ENCODE peak calls at places on chromosomes 3 and 15, in eight cellular contexts. One of them, this sample, is unnamed.

GRCh38 chr3:28575748-28576589 is 227.3 kb upstream of the AZI2 start:
- DNase-seq in immature natural killer cell: no peak
- DNase-seq in hepatic stellate cell: peak
- DNase-seq in GM20000: peak
- DNase-seq in GM19239: no peak
- DNase-seq in frontal cortex: peak
- DNase-seq in lung microvascular endothelial cell: no peak
- DNase-seq in stimulated activated CD8-positive, alpha-beta memory T cell treated with anti-CD3 and anti-CD28 coated beads, Interleukin-4, amount 100 ng/mL, for 48 hours: no peak
- DNase-seq in this sample: no peak

GRCh38 chr3:16033889-16034687 is 140.4 kb upstream of the GALNT15 start:
- DNase-seq in immature natural killer cell: no peak
- DNase-seq in hepatic stellate cell: peak
- DNase-seq in GM20000: no peak
- DNase-seq in GM19239: no peak
- DNase-seq in frontal cortex: no peak
- DNase-seq in lung microvascular endothelial cell: no peak
- DNase-seq in stimulated activated CD8-positive, alpha-beta memory T cell treated with anti-CD3 and anti-CD28 coated beads, Interleukin-4, amount 100 ng/mL, for 48 hours: no peak
- DNase-seq in this sample: no peak

GRCh38 chr3:112302881-112303761 is 9.1 kb upstream of the SLC9C1 start:
- DNase-seq in immature natural killer cell: no peak
- DNase-seq in hepatic stellate cell: no peak
- DNase-seq in GM20000: peak
- DNase-seq in GM19239: no peak
- DNase-seq in frontal cortex: no peak
- DNase-seq in lung microvascular endothelial cell: peak
- DNase-seq in stimulated activated CD8-positive, alpha-beta memory T cell treated with anti-CD3 and anti-CD28 coated beads, Interleukin-4, amount 100 ng/mL, for 48 hours: no peak
- DNase-seq in this sample: peak

GRCh38 chr15:78909791-78910228 is 35.0 kb downstream of the CTSH start:
- DNase-seq in immature natural killer cell: peak
- DNase-seq in hepatic stellate cell: no peak
- DNase-seq in GM20000: no peak
- DNase-seq in GM19239: no peak
- DNase-seq in frontal cortex: peak
- DNase-seq in lung microvascular endothelial cell: peak
- DNase-seq in stimulated activated CD8-positive, alpha-beta memory T cell treated with anti-CD3 and anti-CD28 coated beads, Interleukin-4, amount 100 ng/mL, for 48 hours: peak
- DNase-seq in this sample: peak

GRCh38 chr3:41329881-41330280 is 130.6 kb downstream of the CTNNB1 start:
- DNase-seq in immature natural killer cell: no peak
- DNase-seq in hepatic stellate cell: no peak
- DNase-seq in GM20000: no peak
- DNase-seq in GM19239: no peak
- DNase-seq in frontal cortex: no peak
- DNase-seq in lung microvascular endothelial cell: no peak
- DNase-seq in stimulated activated CD8-positive, alpha-beta memory T cell treated with anti-CD3 and anti-CD28 coated beads, Interleukin-4, amount 100 ng/mL, for 48 hours: no peak
- DNase-seq in this sample: no peak

GRCh38 chr15:85707519-85708338 is 87.0 kb downstream of the KLHL25 start:
- DNase-seq in immature natural killer cell: peak
- DNase-seq in hepatic stellate cell: peak
- DNase-seq in GM20000: no peak
- DNase-seq in GM19239: no peak
- DNase-seq in frontal cortex: no peak
- DNase-seq in lung microvascular endothelial cell: peak
- DNase-seq in stimulated activated CD8-positive, alpha-beta memory T cell treated with anti-CD3 and anti-CD28 coated beads, Interleukin-4, amount 100 ng/mL, for 48 hours: no peak
- DNase-seq in this sample: no peak

GRCh38 chr15:55319537-55320325 is 709 bp downstream of the PIGB start:
- DNase-seq in immature natural killer cell: no peak
- DNase-seq in hepatic stellate cell: peak
- DNase-seq in GM20000: peak
- DNase-seq in GM19239: peak
- DNase-seq in frontal cortex: no peak
- DNase-seq in lung microvascular endothelial cell: no peak
- DNase-seq in stimulated activated CD8-positive, alpha-beta memory T cell treated with anti-CD3 and anti-CD28 coated beads, Interleukin-4, amount 100 ng/mL, for 48 hours: no peak
- DNase-seq in this sample: no peak

GRCh38 chr3:55091381-55092225 is 163.7 kb upstream of the LRTM1 start:
- DNase-seq in immature natural killer cell: no peak
- DNase-seq in hepatic stellate cell: no peak
- DNase-seq in GM20000: no peak
- DNase-seq in GM19239: no peak
- DNase-seq in frontal cortex: no peak
- DNase-seq in lung microvascular endothelial cell: no peak
- DNase-seq in stimulated activated CD8-positive, alpha-beta memory T cell treated with anti-CD3 and anti-CD28 coated beads, Interleukin-4, amount 100 ng/mL, for 48 hours: no peak
- DNase-seq in this sample: no peak

GRCh38 chr3:97742036-97742435 is 22.5 kb upstream of the ARL6 start:
- DNase-seq in immature natural killer cell: no peak
- DNase-seq in hepatic stellate cell: no peak
- DNase-seq in GM20000: no peak
- DNase-seq in GM19239: no peak
- DNase-seq in frontal cortex: no peak
- DNase-seq in lung microvascular endothelial cell: no peak
- DNase-seq in stimulated activated CD8-positive, alpha-beta memory T cell treated with anti-CD3 and anti-CD28 coated beads, Interleukin-4, amount 100 ng/mL, for 48 hours: no peak
- DNase-seq in this sample: no peak

GRCh38 chr3:52346623-52347530 is 30.8 kb downstream of the DNAH1 start:
- DNase-seq in immature natural killer cell: no peak
- DNase-seq in hepatic stellate cell: peak
- DNase-seq in GM20000: no peak
- DNase-seq in GM19239: no peak
- DNase-seq in frontal cortex: no peak
- DNase-seq in lung microvascular endothelial cell: no peak
- DNase-seq in stimulated activated CD8-positive, alpha-beta memory T cell treated with anti-CD3 and anti-CD28 coated beads, Interleukin-4, amount 100 ng/mL, for 48 hours: no peak
- DNase-seq in this sample: no peak

GRCh38 chr15:69469467-69470191 is 17.0 kb downstream of the RPLP1 start:
- DNase-seq in immature natural killer cell: no peak
- DNase-seq in hepatic stellate cell: no peak
- DNase-seq in GM20000: no peak
- DNase-seq in GM19239: no peak
- DNase-seq in frontal cortex: no peak
- DNase-seq in lung microvascular endothelial cell: no peak
- DNase-seq in stimulated activated CD8-positive, alpha-beta memory T cell treated with anti-CD3 and anti-CD28 coated beads, Interleukin-4, amount 100 ng/mL, for 48 hours: no peak
- DNase-seq in this sample: no peak

GRCh38 chr3:160374472-160374871 is 24.6 kb downstream of the IFT80 start:
- DNase-seq in immature natural killer cell: no peak
- DNase-seq in hepatic stellate cell: no peak
- DNase-seq in GM20000: no peak
- DNase-seq in GM19239: no peak
- DNase-seq in frontal cortex: no peak
- DNase-seq in lung microvascular endothelial cell: no peak
- DNase-seq in stimulated activated CD8-positive, alpha-beta memory T cell treated with anti-CD3 and anti-CD28 coated beads, Interleukin-4, amount 100 ng/mL, for 48 hours: no peak
- DNase-seq in this sample: no peak

GRCh38 chr3:63617391-63617790 is 35.1 kb upstream of the SNTN start:
- DNase-seq in immature natural killer cell: no peak
- DNase-seq in hepatic stellate cell: no peak
- DNase-seq in GM20000: no peak
- DNase-seq in GM19239: no peak
- DNase-seq in frontal cortex: no peak
- DNase-seq in lung microvascular endothelial cell: no peak
- DNase-seq in stimulated activated CD8-positive, alpha-beta memory T cell treated with anti-CD3 and anti-CD28 coated beads, Interleukin-4, amount 100 ng/mL, for 48 hours: no peak
- DNase-seq in this sample: no peak

GRCh38 chr15:62994975-62995730 is 47.4 kb upstream of the TPM1 start:
- DNase-seq in immature natural killer cell: no peak
- DNase-seq in hepatic stellate cell: peak
- DNase-seq in GM20000: no peak
- DNase-seq in GM19239: no peak
- DNase-seq in frontal cortex: no peak
- DNase-seq in lung microvascular endothelial cell: no peak
- DNase-seq in stimulated activated CD8-positive, alpha-beta memory T cell treated with anti-CD3 and anti-CD28 coated beads, Interleukin-4, amount 100 ng/mL, for 48 hours: no peak
- DNase-seq in this sample: no peak

GRCh38 chr3:38022887-38023709 is 6.3 kb downstream of the PLCD1 start:
- DNase-seq in immature natural killer cell: no peak
- DNase-seq in hepatic stellate cell: no peak
- DNase-seq in GM20000: no peak
- DNase-seq in GM19239: no peak
- DNase-seq in frontal cortex: no peak
- DNase-seq in lung microvascular endothelial cell: no peak
- DNase-seq in stimulated activated CD8-positive, alpha-beta memory T cell treated with anti-CD3 and anti-CD28 coated beads, Interleukin-4, amount 100 ng/mL, for 48 hours: no peak
- DNase-seq in this sample: no peak

GRCh38 chr3:64459711-64460110 is 228.1 kb downstream of the ADAMTS9 start:
- DNase-seq in immature natural killer cell: no peak
- DNase-seq in hepatic stellate cell: no peak
- DNase-seq in GM20000: no peak
- DNase-seq in GM19239: no peak
- DNase-seq in frontal cortex: no peak
- DNase-seq in lung microvascular endothelial cell: no peak
- DNase-seq in stimulated activated CD8-positive, alpha-beta memory T cell treated with anti-CD3 and anti-CD28 coated beads, Interleukin-4, amount 100 ng/mL, for 48 hours: no peak
- DNase-seq in this sample: no peak

GRCh38 chr15:48578965-48579364 is 66.5 kb downstream of the FBN1 start:
- DNase-seq in immature natural killer cell: no peak
- DNase-seq in hepatic stellate cell: no peak
- DNase-seq in GM20000: no peak
- DNase-seq in GM19239: no peak
- DNase-seq in frontal cortex: no peak
- DNase-seq in lung microvascular endothelial cell: no peak
- DNase-seq in stimulated activated CD8-positive, alpha-beta memory T cell treated with anti-CD3 and anti-CD28 coated beads, Interleukin-4, amount 100 ng/mL, for 48 hours: no peak
- DNase-seq in this sample: no peak